ENCODE peak calls at places on chromosome X, in six cellular contexts. N, U, S, F, Y and O are unnamed samples.

GRCh38 chrX:22795680-22796079 is 204.1 kb upstream of the DDX53 start:
- DNase-seq in N (no peak), U (peak; percentile 87), S (no peak), F (no peak), Y (no peak), O (peak; percentile 3)

GRCh38 chrX:75303795-75304194 is 29.9 kb downstream of the UPRT start:
- DNase-seq in N (no peak), U (no peak), S (no peak), F (no peak), Y (no peak), O (peak; percentile 76)

GRCh38 chrX:117838581-117839331 is 277.9 kb downstream of the KLHL13 start:
- DNase-seq in N (no peak), U (no peak), S (no peak), F (no peak), Y (no peak), O (no peak)

GRCh38 chrX:110403839-110404238 is 45.2 kb downstream of the RTL9 start:
- DNase-seq in N (no peak), U (no peak), S (no peak), F (no peak), Y (no peak), O (peak; percentile 62)

GRCh38 chrX:8672176-8672575 is 59.8 kb downstream of the ANOS1 start:
- DNase-seq in N (no peak), U (no peak), S (no peak), F (peak; percentile 19), Y (no peak), O (no peak)

GRCh38 chrX:73979551-73980131 is 324.3 kb upstream of the ZCCHC13 start:
- DNase-seq in N (no peak), U (no peak), S (no peak), F (no peak), Y (no peak), O (no peak)

GRCh38 chrX:115582035-115582870 is 21.3 kb downstream of the PLS3 start:
- DNase-seq in N (no peak), U (peak; percentile 46), S (no peak), F (no peak), Y (no peak), O (no peak)

GRCh38 chrX:150038977-150039599 is 100.8 kb upstream of the EOLA2 start:
- DNase-seq in N (no peak), U (no peak), S (no peak), F (no peak), Y (no peak), O (peak; percentile 43)

GRCh38 chrX:13142891-13143290 is 98.5 kb upstream of the FAM9C start:
- DNase-seq in N (no peak), U (no peak), S (peak; percentile 61), F (no peak), Y (peak; percentile 74), O (no peak)

GRCh38 chrX:39624166-39624565 is 473.6 kb downstream of the BCOR start:
- DNase-seq in N (no peak), U (no peak), S (no peak), F (no peak), Y (no peak), O (no peak)
- TF ChIP-seq CTCF in N (no peak), U (no peak), S (no peak), F (no peak), Y (no peak), O (no peak)

DNA sequence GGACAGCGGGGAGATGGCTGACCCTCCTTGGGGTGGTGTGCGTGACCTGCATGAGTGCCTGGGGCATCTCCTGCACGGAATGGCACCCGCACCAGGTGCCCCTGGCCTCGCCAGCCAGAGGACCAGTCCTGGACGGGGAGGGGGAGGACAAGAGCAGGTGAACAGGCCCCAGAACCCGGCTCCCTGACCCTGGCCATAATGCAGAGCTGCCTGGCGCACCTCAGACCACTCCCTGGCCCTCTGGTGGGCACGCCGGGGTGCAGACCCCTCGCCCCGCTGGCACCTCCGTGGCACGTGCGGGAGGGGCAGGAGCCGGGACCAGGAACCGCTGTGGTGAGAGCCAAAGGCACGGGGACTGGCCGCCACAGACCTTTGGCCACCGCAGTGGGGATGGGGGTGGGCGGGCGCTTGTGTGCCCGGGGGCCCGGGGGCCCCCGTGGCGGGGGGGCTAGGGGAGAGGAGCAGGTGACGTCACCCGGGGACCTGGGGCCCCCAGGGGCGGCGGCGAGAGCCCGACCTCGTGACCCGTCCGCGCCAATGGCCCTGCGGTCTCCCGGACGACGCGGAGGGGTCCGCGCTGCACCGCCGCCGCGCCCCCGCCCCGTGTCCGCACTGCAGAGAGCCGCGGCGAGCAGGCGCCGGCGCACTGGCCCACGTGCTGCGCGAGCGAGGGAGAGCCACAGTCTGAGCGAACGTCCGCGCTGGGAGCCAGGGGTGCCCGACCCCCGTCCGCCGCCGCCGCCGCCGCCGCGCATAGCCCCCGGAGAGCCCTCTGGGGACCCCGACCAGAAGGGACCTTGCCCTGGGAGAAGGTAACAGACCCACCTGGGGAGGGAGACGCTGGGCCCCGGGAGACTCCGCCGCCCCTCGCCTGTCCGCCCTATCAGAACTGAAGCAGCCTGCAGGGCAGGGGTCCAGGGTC is at the start of gene PNMA3:
- DNase-seq in N (no peak), U (no peak), S (no peak), F (no peak), Y (no peak), O (no peak)
- H3K4me3 ChIP-seq in N (no peak within 1 kb of the TSS), U (no peak within 1 kb of the TSS), S (no peak within 1 kb of the TSS), F (no peak within 1 kb of the TSS), Y (no peak within 1 kb of the TSS), O (no peak within 1 kb of the TSS)

DNA sequence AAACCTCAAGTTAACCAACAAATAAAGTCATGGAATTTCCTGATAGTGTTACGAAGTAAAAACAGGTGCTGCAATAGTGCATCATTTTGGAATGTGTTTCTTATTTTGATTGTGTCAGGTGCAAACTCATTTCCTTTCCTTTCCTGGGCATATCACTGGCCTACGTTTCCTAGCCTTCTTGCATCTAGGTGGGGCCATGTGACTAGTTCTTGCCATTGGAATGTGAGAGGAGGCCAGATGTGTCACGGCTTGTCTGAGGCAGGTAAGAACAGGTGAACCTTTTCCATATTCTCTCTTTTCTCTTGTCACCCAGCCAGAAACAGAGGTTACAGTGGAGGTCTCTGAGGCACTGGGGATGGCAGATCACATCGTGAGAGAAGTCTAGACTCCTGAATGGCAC is 868.0 kb downstream of the RPA4 start:
- DNase-seq in N (no peak), U (peak; percentile 82), S (no peak), F (no peak), Y (no peak), O (no peak)
- TF ChIP-seq CTCF in N (no peak), U (no peak), S (no peak), F (no peak), Y (no peak), O (no peak)

DNA sequence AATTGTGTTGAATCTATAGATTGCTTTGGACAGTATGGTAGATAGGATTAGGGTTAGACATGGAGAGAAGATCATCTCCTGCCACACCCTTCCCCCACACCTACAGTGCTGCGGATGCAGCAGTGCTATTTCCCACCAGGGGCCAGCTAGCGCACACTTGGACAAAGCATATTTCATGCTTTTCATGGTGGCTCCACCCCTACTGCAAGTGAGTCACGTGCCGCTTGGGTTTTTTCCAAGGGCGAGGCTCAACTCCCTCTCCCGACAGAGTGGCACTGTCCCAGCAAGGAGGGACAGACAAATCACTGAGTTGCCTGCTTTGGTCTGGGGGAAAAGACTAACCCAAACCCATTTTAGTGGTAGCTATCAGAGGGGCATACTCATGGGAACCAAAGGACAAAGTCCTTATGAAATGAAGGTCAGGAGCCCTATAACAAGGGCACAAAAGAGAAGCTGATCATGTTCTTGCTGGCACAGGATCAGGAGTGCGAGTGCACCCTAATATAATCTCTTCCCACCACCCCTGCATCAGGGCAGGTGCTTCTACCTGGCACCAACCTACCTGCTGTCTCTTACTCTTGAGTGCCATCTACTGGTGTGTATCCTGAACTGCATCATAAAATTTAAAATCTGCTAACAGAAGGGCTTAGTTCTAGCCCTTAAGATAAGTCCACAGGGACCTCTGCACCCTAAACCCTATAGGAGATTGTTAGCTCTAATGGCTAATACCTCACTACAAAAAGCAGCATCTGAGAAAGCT is 55.1 kb upstream of the PGAM4 start:
- DNase-seq in N (no peak), U (peak; percentile 23), S (peak; percentile 71), F (peak; percentile 14), Y (peak; percentile 77), O (peak; percentile 15)
- H3K4me3 ChIP-seq in N (no peak overlapping the region), U (no peak overlapping the region), S (no peak overlapping the region), F (no peak overlapping the region), Y (no peak overlapping the region), O (no peak overlapping the region)

GRCh38 chrX:52271212-52271611 is 86.5 kb downstream of the MAGED4 start:
- DNase-seq in N (no peak), U (peak; percentile 9), S (no peak), F (peak; percentile 18), Y (no peak), O (peak; percentile 10)
- TF ChIP-seq CTCF in N (no peak), U (peak; percentile 25), S (no peak), F (peak; percentile 41), Y (no peak), O (peak; percentile 42)

GRCh38 chrX:148691456-148691855 is 191.0 kb downstream of the AFF2 start:
- DNase-seq in N (no peak), U (no peak), S (no peak), F (no peak), Y (no peak), O (no peak)

GRCh38 chrX:148698221-148698620 is 197.8 kb downstream of the AFF2 start:
- DNase-seq in N (no peak), U (no peak), S (no peak), F (no peak), Y (no peak), O (no peak)

GRCh38 chrX:148700021-148700420 is 199.6 kb downstream of the AFF2 start:
- DNase-seq in N (no peak), U (no peak), S (no peak), F (no peak), Y (no peak), O (no peak)

GRCh38 chrX:148695362-148695761 is 194.9 kb downstream of the AFF2 start:
- DNase-seq in N (no peak), U (no peak), S (no peak), F (no peak), Y (no peak), O (no peak)
- H3K4me3 ChIP-seq in N (no peak overlapping the region), U (no peak overlapping the region), S (no peak overlapping the region), F (no peak overlapping the region), Y (no peak overlapping the region), O (no peak overlapping the region)

GRCh38 chrX:94288972-94289371 is 615.0 kb downstream of the FAM133A start:
- DNase-seq in N (no peak), U (no peak), S (no peak), F (no peak), Y (no peak), O (no peak)

DNA sequence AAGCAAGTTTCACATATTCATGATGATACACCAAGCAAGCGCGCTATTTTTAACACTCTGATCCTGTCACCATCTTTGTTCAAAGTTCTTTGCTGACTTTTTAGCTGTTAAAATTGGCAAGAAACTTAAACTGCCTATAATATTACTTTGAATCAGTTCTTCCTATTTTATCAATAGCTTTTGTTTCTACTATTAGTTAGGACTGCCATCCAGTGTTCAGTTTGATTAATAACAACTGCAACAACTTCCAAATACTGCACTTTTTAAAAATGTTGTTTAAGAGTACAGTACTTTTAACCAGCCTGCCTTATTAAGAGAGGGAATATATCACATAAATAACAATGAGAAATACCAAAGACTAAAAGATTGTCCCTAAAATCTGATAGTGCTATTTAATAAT is 614.3 kb downstream of the FAM133A start:
- DNase-seq in N (no peak), U (no peak), S (no peak), F (no peak), Y (no peak), O (no peak)
- TF ChIP-seq CTCF in N (no peak), U (peak; percentile 24), S (no peak), F (no peak), Y (no peak), O (no peak)